ENCODE peak calls at places on chromosomes 13 and 19, in eight cellular contexts. V is PC-3, H is astrocyte, Q is PC-9, C is DND-41, S is hepatocyte, A is MM.1S, J is endothelial cell of umbilical vein. T is an unnamed sample.

GRCh38 chr19:40394816-40395210 is 4.8 kb upstream of the HIPK4 start:
- DNase-seq in C (no peak), S (no peak), H (no peak), A (no peak), J (no peak), Q (no peak), V (no peak), T (no peak)

GRCh38 chr19:57512845-57513244 is 13.1 kb downstream of the ZNF773 start:
- DNase-seq in A (no peak), Q (no peak), J (no peak), C (peak; percentile 56), S (no peak), H (peak; percentile 42), V (no peak), T (no peak)

GRCh38 chr13:50162001-50162400 is 146.8 kb downstream of the KCNRG start:
- DNase-seq in Q (no peak), H (no peak), C (no peak), V (no peak), A (no peak), S (peak; percentile 47), J (no peak), T (no peak)

GRCh38 chr19:29364224-29364726 is 151.3 kb upstream of the UQCRFS1 start:
- DNase-seq in J (no peak), S (no peak), A (no peak), Q (no peak), V (no peak), C (no peak), H (no peak), T (no peak)

GRCh38 chr19:21047712-21048111 is 27.3 kb downstream of the ZNF430 start:
- DNase-seq in S (no peak), V (no peak), Q (no peak), A (no peak), J (no peak), H (no peak), C (no peak), T (no peak)

GRCh38 chr19:43438291-43439162 is 23.8 kb downstream of the TEX101 start:
- DNase-seq in A (no peak), S (peak; percentile 51), Q (peak; percentile 82), V (peak; percentile 67), C (peak; percentile 33), H (peak; percentile 50), J (no peak), T (no peak)

GRCh38 chr19:17510220-17510993 is 1.0 kb upstream of the PGLS start:
- DNase-seq in C (peak; percentile 23), V (no peak), J (peak; percentile 32), S (no peak), A (no peak), Q (no peak), H (no peak), T (no peak)

GRCh38 chr13:90585392-90585791 is 762.1 kb upstream of the MIR17HG start:
- DNase-seq in Q (no peak), A (peak; percentile 58), H (no peak), S (no peak), J (no peak), V (no peak), C (no peak), T (no peak)

GRCh38 chr19:5850743-5851293 is 431 bp downstream of the FUT3 start:
- DNase-seq in H (peak; percentile 46), C (no peak), S (no peak), A (no peak), V (peak; percentile 90), Q (peak; percentile 78), J (no peak), T (no peak)

GRCh38 chr13:25678398-25678797 is 306.6 kb downstream of the ATP8A2 start:
- DNase-seq in A (no peak), H (no peak), S (no peak), V (no peak), Q (no peak), J (no peak), C (peak; percentile 30), T (no peak)

GRCh38 chr13:75316427-75316826 is 165.5 kb downstream of the TBC1D4 start:
- DNase-seq in A (no peak), Q (no peak), C (no peak), V (peak; percentile 40), H (peak; percentile 10), S (no peak), J (peak; percentile 24), T (no peak)

GRCh38 chr19:46147791-46148288 is at the start of gene IGFL2:
- DNase-seq in H (peak; percentile 67), S (peak; percentile 80), Q (no peak), A (no peak), J (no peak), C (no peak), V (peak; percentile 8), T (peak; percentile 35)

GRCh38 chr13:52862358-52863206 is 14.1 kb upstream of the PCDH8 start:
- DNase-seq in C (peak; percentile 39), J (peak; percentile 15), S (no peak), Q (no peak), V (peak; percentile 15), A (no peak), H (no peak), T (no peak)

GRCh38 chr19:919157-920050 is 2.3 kb downstream of the KISS1R start:
- DNase-seq in J (no peak), Q (no peak), V (peak; percentile 38), S (peak; percentile 61), H (no peak), C (no peak), A (no peak), T (no peak)

GRCh38 chr19:918481-919156 is 1.5 kb downstream of the KISS1R start:
- DNase-seq in J (no peak), H (no peak), A (no peak), V (peak; percentile 19), S (no peak), Q (no peak), C (no peak), T (no peak)

GRCh38 chr19:918152-918437 is 962 bp downstream of the KISS1R start:
- DNase-seq in A (no peak), V (no peak), C (no peak), H (no peak), Q (no peak), S (no peak), J (no peak), T (no peak)

GRCh38 chr19:917323-918151 is at the start of gene KISS1R:
- DNase-seq in Q (no peak), A (no peak), S (peak; percentile 74), J (no peak), V (peak; percentile 23), C (no peak), H (no peak), T (no peak)

GRCh38 chr19:920051-920857 is 3.1 kb downstream of the KISS1R start:
- DNase-seq in S (peak; percentile 77), H (no peak), A (peak; percentile 10), Q (no peak), J (no peak), C (peak; percentile 58), V (peak; percentile 38), T (no peak)
- TF ChIP-seq EZH2 in S (no peak), H (peak; percentile 25), A (no peak), Q (no peak), J (peak; percentile 89), C (no peak), V (no peak), T (no peak)

GRCh38 chr19:55112246-55112780 is 5.1 kb downstream of the PPP1R12C start:
- DNase-seq in Q (no peak), J (no peak), S (peak; percentile 5), H (no peak), C (no peak), A (no peak), V (no peak), T (no peak)

GRCh38 chr19:55109527-55110291 is 7.7 kb downstream of the PPP1R12C start:
- DNase-seq in H (no peak), A (no peak), J (no peak), S (no peak), C (no peak), V (no peak), Q (no peak), T (no peak)

GRCh38 chr19:55112781-55113569 is 4.5 kb downstream of the PPP1R12C start:
- DNase-seq in H (no peak), Q (no peak), J (no peak), C (no peak), V (no peak), S (peak; percentile 36), A (no peak), T (no peak)

GRCh38 chr19:55113570-55114039 is 3.8 kb downstream of the PPP1R12C start:
- DNase-seq in H (peak; percentile 78), J (peak; percentile 88), C (no peak), Q (no peak), A (no peak), S (peak; percentile 95), V (no peak), T (no peak)

DNA sequence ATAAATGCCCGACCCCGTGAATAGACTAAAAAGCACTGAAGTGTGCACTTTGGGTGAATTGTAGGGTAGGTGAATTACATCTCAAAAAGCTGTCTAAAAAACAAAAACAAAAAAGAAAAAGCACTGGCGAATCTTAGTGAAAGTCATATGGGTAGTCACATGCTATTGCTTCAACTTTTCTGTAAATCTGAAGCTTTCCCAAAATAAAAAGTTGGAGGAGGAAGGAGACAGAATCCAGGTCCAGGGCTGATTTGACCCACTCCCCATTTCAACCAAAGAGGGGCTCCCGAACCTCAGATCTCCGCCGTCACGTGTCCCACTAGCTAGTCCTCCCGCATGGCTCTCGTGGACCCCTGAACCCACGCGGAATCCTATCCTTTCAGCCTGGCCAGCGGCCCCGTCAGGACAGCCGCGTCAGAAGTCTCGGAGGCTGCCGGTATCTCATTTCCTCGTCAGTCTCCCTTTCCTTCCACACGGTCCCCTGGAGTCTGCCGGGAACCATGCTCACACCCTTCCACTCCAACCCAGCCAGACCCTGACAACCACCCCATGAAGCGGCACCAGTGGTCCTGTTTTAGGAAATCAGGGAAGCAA is 6.1 kb downstream of the PPP1R12C start:
- DNase-seq in C (no peak), V (no peak), S (no peak), Q (no peak), A (no peak), J (no peak), H (no peak), T (no peak)
- H3K4me1 ChIP-seq in C (peaks cover 23% of the 10 kb centered on the region), V (peaks cover 7% of the 10 kb centered on the region), S (peaks cover 29% of the 10 kb centered on the region), Q (peaks cover 12% of the 10 kb centered on the region), A (peaks cover 7% of the 10 kb centered on the region), J (peaks cover 13% of the 10 kb centered on the region), H (peaks cover 31% of the 10 kb centered on the region), T (peaks cover 7% of the 10 kb centered on the region)

GRCh38 chr13:94705081-94705751 is 7.1 kb downstream of the SOX21 start:
- DNase-seq in A (no peak), V (no peak), C (no peak), S (no peak), J (no peak), Q (no peak), H (no peak), T (no peak)
- TF ChIP-seq EZH2 in A (no peak), V (no peak), C (no peak), S (no peak), J (peak; percentile 83), Q (no peak), H (peak; percentile 39), T (no peak)

DNA sequence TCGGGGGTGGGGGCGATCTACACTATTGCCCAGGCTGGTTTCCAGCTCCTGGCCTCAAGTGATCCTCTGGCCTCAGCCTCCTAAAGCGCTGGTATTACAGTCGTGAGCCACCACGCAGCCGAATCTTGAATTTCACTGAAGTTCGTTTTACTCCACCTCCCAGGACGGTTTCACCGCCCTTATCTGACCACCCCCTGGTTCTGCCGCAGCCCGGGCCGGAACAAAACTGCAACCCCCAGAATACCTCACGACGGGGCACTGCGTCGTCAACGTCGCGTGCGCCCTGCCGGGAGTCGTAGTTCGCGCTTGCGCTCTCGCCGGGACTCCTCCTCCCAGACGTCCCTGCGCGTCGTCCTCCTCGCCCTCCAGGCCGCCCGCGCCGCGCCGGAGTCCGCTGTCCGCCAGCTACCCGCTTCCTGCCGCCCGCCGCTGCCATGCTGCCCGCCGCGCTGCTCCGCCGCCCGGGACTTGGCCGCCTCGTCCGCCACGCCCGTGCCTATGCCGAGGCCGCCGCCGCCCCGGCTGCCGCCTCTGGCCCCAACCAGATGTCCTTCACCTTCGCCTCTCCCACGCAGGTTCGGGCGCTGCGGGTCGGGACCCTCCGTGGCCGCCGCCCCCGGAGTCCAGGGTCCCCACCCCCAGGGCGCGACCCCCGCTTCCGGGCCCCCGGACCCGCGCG is at the start of gene ATP5F1D:
- DNase-seq in H (peak; percentile 88), J (peak; percentile 91), Q (peak; percentile 74), C (peak; percentile 92), V (peak; percentile 92), A (peak; percentile 99), S (peak; percentile 98), T (no peak)
- H3K4me1 ChIP-seq in H (peaks cover 38% of the 10 kb centered on the region), J (peaks cover 12% of the 10 kb centered on the region), Q (peaks cover 25% of the 10 kb centered on the region), C (peaks cover 68% of the 10 kb centered on the region), V (peaks cover 28% of the 10 kb centered on the region), A (peaks cover 17% of the 10 kb centered on the region), S (peaks cover 45% of the 10 kb centered on the region), T (peaks cover 32% of the 10 kb centered on the region)

T was measured in keratinocyte.